ENCODE peak calls at places on chromosomes 11 and 22, in four cellular contexts. One of them, this sample, is unnamed.

GRCh38 chr22:45930324-45930723 is 46.6 kb downstream of the WNT7B start:
- DNase-seq in adipocyte: no peak
- DNase-seq in stimulated activated CD4-positive, alpha-beta T cell treated with anti-CD3 and anti-CD28 coated beads, Interleukin-4, amount 100 ng/mL, for 24 hours: no peak
- DNase-seq in fibroblast of mammary gland: no peak
- DNase-seq in this sample: no peak

GRCh38 chr11:59551651-59552521 is 40.5 kb downstream of the OR4D9 start:
- DNase-seq in fibroblast of mammary gland: peak; percentile 91
- DNase-seq in adipocyte: peak; percentile 89
- DNase-seq in stimulated activated CD4-positive, alpha-beta T cell treated with anti-CD3 and anti-CD28 coated beads, Interleukin-4, amount 100 ng/mL, for 24 hours: peak; percentile 39
- DNase-seq in this sample: peak; percentile 94

GRCh38 chr11:64094463-64095223 is 58.9 kb downstream of the FLRT1 start:
- DNase-seq in fibroblast of mammary gland: peak; percentile 77
- DNase-seq in stimulated activated CD4-positive, alpha-beta T cell treated with anti-CD3 and anti-CD28 coated beads, Interleukin-4, amount 100 ng/mL, for 24 hours: no peak
- DNase-seq in adipocyte: no peak
- DNase-seq in this sample: peak; percentile 43

GRCh38 chr22:23884133-23884532 is 10.1 kb upstream of the MIF start:
- DNase-seq in adipocyte: no peak
- DNase-seq in fibroblast of mammary gland: no peak
- DNase-seq in stimulated activated CD4-positive, alpha-beta T cell treated with anti-CD3 and anti-CD28 coated beads, Interleukin-4, amount 100 ng/mL, for 24 hours: no peak
- DNase-seq in this sample: no peak

GRCh38 chr11:1436468-1437030 is 46.8 kb downstream of the BRSK2 start:
- DNase-seq in adipocyte: no peak
- DNase-seq in fibroblast of mammary gland: no peak
- DNase-seq in stimulated activated CD4-positive, alpha-beta T cell treated with anti-CD3 and anti-CD28 coated beads, Interleukin-4, amount 100 ng/mL, for 24 hours: no peak
- DNase-seq in this sample: no peak

GRCh38 chr11:61702701-61703312 is 22.6 kb downstream of the DAGLA start:
- DNase-seq in fibroblast of mammary gland: no peak
- DNase-seq in adipocyte: no peak
- DNase-seq in stimulated activated CD4-positive, alpha-beta T cell treated with anti-CD3 and anti-CD28 coated beads, Interleukin-4, amount 100 ng/mL, for 24 hours: no peak
- DNase-seq in this sample: no peak

GRCh38 chr22:33658775-33659174 is 261.5 kb downstream of the LARGE1 start:
- DNase-seq in stimulated activated CD4-positive, alpha-beta T cell treated with anti-CD3 and anti-CD28 coated beads, Interleukin-4, amount 100 ng/mL, for 24 hours: no peak
- DNase-seq in fibroblast of mammary gland: peak; percentile 86
- DNase-seq in adipocyte: peak; percentile 63
- DNase-seq in this sample: peak; percentile 93

GRCh38 chr11:77114089-77114463 is 11.4 kb downstream of the OMP start:
- DNase-seq in adipocyte: no peak
- DNase-seq in stimulated activated CD4-positive, alpha-beta T cell treated with anti-CD3 and anti-CD28 coated beads, Interleukin-4, amount 100 ng/mL, for 24 hours: no peak
- DNase-seq in fibroblast of mammary gland: no peak
- DNase-seq in this sample: no peak

GRCh38 chr11:116224154-116224888 is 548.5 kb downstream of the BUD13 start:
- DNase-seq in adipocyte: peak; percentile 55
- DNase-seq in fibroblast of mammary gland: peak; percentile 21
- DNase-seq in stimulated activated CD4-positive, alpha-beta T cell treated with anti-CD3 and anti-CD28 coated beads, Interleukin-4, amount 100 ng/mL, for 24 hours: peak; percentile 32
- DNase-seq in this sample: peak; percentile 29

GRCh38 chr22:26360169-26360885 is 68.7 kb upstream of the ASPHD2 start:
- DNase-seq in adipocyte: peak; percentile 87
- DNase-seq in fibroblast of mammary gland: peak; percentile 76
- DNase-seq in stimulated activated CD4-positive, alpha-beta T cell treated with anti-CD3 and anti-CD28 coated beads, Interleukin-4, amount 100 ng/mL, for 24 hours: peak; percentile 72
- DNase-seq in this sample: peak; percentile 81

GRCh38 chr11:72642815-72643511 is 31.3 kb downstream of the PDE2A start:
- DNase-seq in stimulated activated CD4-positive, alpha-beta T cell treated with anti-CD3 and anti-CD28 coated beads, Interleukin-4, amount 100 ng/mL, for 24 hours: peak; percentile 62
- DNase-seq in fibroblast of mammary gland: peak; percentile 23
- DNase-seq in adipocyte: peak; percentile 75
- DNase-seq in this sample: peak; percentile 44

GRCh38 chr11:127680146-127680545 is 679.6 kb upstream of the KIRREL3 start:
- DNase-seq in adipocyte: no peak
- DNase-seq in fibroblast of mammary gland: no peak
- DNase-seq in stimulated activated CD4-positive, alpha-beta T cell treated with anti-CD3 and anti-CD28 coated beads, Interleukin-4, amount 100 ng/mL, for 24 hours: no peak
- DNase-seq in this sample: no peak

GRCh38 chr22:29689872-29690213 is 30.0 kb upstream of the CABP7 start:
- DNase-seq in adipocyte: peak; percentile 64
- DNase-seq in fibroblast of mammary gland: peak; percentile 56
- DNase-seq in stimulated activated CD4-positive, alpha-beta T cell treated with anti-CD3 and anti-CD28 coated beads, Interleukin-4, amount 100 ng/mL, for 24 hours: peak; percentile 49
- DNase-seq in this sample: peak; percentile 58

GRCh38 chr11:26805001-26805400 is 83.1 kb upstream of the SLC5A12 start:
- DNase-seq in fibroblast of mammary gland: no peak
- DNase-seq in adipocyte: no peak
- DNase-seq in stimulated activated CD4-positive, alpha-beta T cell treated with anti-CD3 and anti-CD28 coated beads, Interleukin-4, amount 100 ng/mL, for 24 hours: no peak
- DNase-seq in this sample: no peak

GRCh38 chr11:118282635-118283310 is 18.7 kb upstream of the MPZL2 start:
- DNase-seq in fibroblast of mammary gland: no peak
- DNase-seq in stimulated activated CD4-positive, alpha-beta T cell treated with anti-CD3 and anti-CD28 coated beads, Interleukin-4, amount 100 ng/mL, for 24 hours: no peak
- DNase-seq in adipocyte: no peak
- DNase-seq in this sample: no peak

GRCh38 chr11:76861490-76861953 is 804 bp downstream of the ACER3 start:
- DNase-seq in stimulated activated CD4-positive, alpha-beta T cell treated with anti-CD3 and anti-CD28 coated beads, Interleukin-4, amount 100 ng/mL, for 24 hours: no peak
- DNase-seq in adipocyte: no peak
- DNase-seq in fibroblast of mammary gland: no peak
- DNase-seq in this sample: no peak

This sample was measured in fibroblast of the aortic adventitia.